ENCODE peak calls at places on chromosome 18, in eight cellular contexts. L is A549; E is CD8-positive, alpha-beta T cell; S is astrocyte; W is tibial nerve; Y is OCI-LY7; G is left ventricle myocardium inferior; J is neural progenitor cell. T is an unnamed sample.

GRCh38 chr18:74082476-74083070 is 65.1 kb downstream of the FBXO15 start:
- DNase-seq in L (peak; percentile 74), E (peak; percentile 60), S (peak; percentile 23), W (no peak), Y (peak; percentile 77), G (peak; percentile 28), J (peak; percentile 77), T (no peak)

GRCh38 chr18:52402814-52403213 is 62.8 kb downstream of the DCC start:
- DNase-seq in L (no peak), E (no peak), S (no peak), W (no peak), Y (no peak), G (no peak), J (no peak), T (no peak)

GRCh38 chr18:23964282-23965238 is 50.0 kb upstream of the TTC39C start:
- DNase-seq in L (peak; percentile 44), E (peak; percentile 64), S (no peak), W (no peak), Y (peak; percentile 34), G (no peak), J (no peak), T (no peak)

GRCh38 chr18:9918016-9918680 is 4.3 kb downstream of the VAPA start:
- DNase-seq in L (no peak), E (no peak), S (peak; percentile 41), W (no peak), Y (no peak), G (no peak), J (no peak), T (no peak)

GRCh38 chr18:63949068-63949737 is at the start of gene HMSD:
- DNase-seq in L (peak; percentile 40), E (peak; percentile 30), S (peak; percentile 26), W (peak; percentile 15), Y (no peak), G (peak; percentile 52), J (peak; percentile 84), T (peak; percentile 69)

GRCh38 chr18:50091495-50092249 is 103.3 kb downstream of the MYO5B start:
- DNase-seq in L (no peak), E (no peak), S (peak; percentile 14), W (no peak), Y (no peak), G (no peak), J (no peak), T (no peak)

GRCh38 chr18:24831871-24832665 is 371.6 kb downstream of the HRH4 start:
- DNase-seq in L (no peak), E (no peak), S (no peak), W (no peak), Y (no peak), G (no peak), J (peak; percentile 57), T (no peak)

GRCh38 chr18:69935319-69936190 is 12.1 kb downstream of the CD226 start:
- DNase-seq in L (no peak), E (peak; percentile 80), S (peak; percentile 39), W (no peak), Y (no peak), G (no peak), J (peak; percentile 45), T (no peak)

GRCh38 chr18:32373505-32373904 is 97.2 kb downstream of the GAREM1 start:
- DNase-seq in L (no peak), E (no peak), S (no peak), W (no peak), Y (no peak), G (no peak), J (no peak), T (no peak)

GRCh38 chr18:21484851-21485636 is 115.5 kb downstream of the ESCO1 start:
- DNase-seq in L (no peak), E (no peak), S (peak; percentile 35), W (no peak), Y (no peak), G (no peak), J (no peak), T (no peak)

GRCh38 chr18:62659698-62660097 is 55.6 kb upstream of the PHLPP1 start:
- DNase-seq in L (no peak), E (no peak), S (no peak), W (no peak), Y (peak; percentile 1), G (no peak), J (peak; percentile 12), T (no peak)
- TF ChIP-seq CTCF in L (no peak), E (no peak), S (no peak), W (no peak), Y (no peak), G (no peak), J (peak; percentile 8), T (no peak)

DNA sequence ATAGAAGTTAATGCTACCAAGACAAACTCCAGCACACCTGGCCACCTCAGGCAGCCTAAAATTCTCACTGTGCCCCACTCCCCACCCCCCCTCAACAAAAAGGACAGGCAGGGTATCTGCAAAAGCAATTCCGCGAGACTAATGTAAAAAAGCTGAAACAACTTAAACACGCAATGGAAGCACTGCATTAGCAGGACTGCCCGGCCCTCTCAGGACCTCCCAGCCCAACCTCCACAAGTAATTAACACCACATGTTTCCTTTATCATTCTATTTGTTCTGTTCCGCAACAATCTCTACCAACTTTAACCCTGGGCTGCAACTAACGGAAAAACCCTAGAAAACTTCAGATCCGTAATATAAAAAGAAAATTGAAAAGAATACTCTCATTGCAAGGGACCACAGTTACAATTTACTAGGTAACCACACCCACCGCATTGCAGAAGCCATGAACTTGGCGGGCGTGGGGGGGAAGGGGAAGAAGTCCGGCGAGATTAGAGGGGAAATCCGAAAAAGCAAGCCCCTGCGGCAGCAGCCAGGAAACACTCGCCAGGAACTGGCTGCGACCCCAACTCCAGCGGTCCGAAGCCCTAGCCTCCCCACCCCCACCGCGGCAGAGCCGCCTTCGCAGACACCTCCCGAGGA is 1.3 kb downstream of the EPB41L3 start:
- DNase-seq in L (no peak), E (no peak), S (no peak), W (no peak), Y (no peak), G (no peak), J (peak; percentile 51), T (no peak)
- H3K4me3 ChIP-seq in L (peak overlapping the region; percentile 37), E (no peak overlapping the region), S (peak overlapping the region; percentile 81), W (peak overlapping the region; percentile 78), Y (no peak overlapping the region), G (peak overlapping the region; percentile 69), J (peak overlapping the region; percentile 78), T (peak overlapping the region; percentile 79)

GRCh38 chr18:43247944-43248343 is 29.3 kb downstream of the SYT4 start:
- DNase-seq in L (no peak), E (no peak), S (no peak), W (no peak), Y (no peak), G (no peak), J (no peak), T (no peak)

DNA sequence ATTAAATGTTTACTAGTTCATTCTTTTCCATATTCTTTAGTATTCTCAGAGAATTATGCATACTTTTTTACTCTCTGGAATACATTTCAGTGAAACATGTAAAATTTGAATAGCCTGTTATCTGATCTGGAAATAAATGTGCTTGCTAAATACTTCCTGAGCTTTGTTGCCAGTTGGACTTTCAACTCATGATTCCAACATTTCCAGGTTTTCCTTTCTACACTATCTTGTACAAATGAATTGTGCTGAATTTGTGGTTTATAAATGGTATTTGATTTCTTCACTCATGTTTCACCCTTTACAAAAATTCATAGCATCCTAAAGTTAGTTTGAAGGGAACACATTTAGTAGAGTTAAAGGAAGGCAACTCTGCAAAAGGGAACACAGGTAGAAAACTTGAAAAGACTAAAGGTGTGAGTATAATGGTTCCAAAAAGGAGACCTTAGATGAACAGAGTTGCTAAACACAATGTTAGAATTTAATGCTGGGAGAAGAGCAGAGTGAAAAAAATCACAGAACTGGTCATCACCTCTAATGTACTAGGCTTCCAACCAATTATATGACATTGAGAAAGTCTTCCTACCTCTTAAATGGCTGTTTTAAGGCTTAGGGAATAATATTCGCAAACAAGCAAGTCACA is 28.6 kb downstream of the SYT4 start:
- DNase-seq in L (no peak), E (no peak), S (no peak), W (no peak), Y (no peak), G (no peak), J (no peak), T (no peak)
- H3K27ac ChIP-seq in L (no peak overlapping the region), E (no peak overlapping the region), S (no peak overlapping the region), W (no peak overlapping the region), Y (no peak overlapping the region), G (no peak overlapping the region), J (no peak overlapping the region), T (no peak overlapping the region)

GRCh38 chr18:47175283-47175894 is 775 bp downstream of the IER3IP1 start:
- DNase-seq in L (no peak), E (no peak), S (no peak), W (no peak), Y (no peak), G (no peak), J (peak; percentile 38), T (no peak)

GRCh38 chr18:47180765-47181164 is 4.6 kb upstream of the IER3IP1 start:
- DNase-seq in L (no peak), E (no peak), S (no peak), W (no peak), Y (peak; percentile 12), G (no peak), J (no peak), T (no peak)

GRCh38 chr18:47174545-47175116 is 1.5 kb downstream of the IER3IP1 start:
- DNase-seq in L (peak; percentile 10), E (no peak), S (no peak), W (no peak), Y (no peak), G (no peak), J (no peak), T (no peak)

GRCh38 chr18:47172476-47172875 is 3.7 kb downstream of the IER3IP1 start:
- DNase-seq in L (no peak), E (no peak), S (no peak), W (no peak), Y (no peak), G (no peak), J (no peak), T (no peak)

DNA sequence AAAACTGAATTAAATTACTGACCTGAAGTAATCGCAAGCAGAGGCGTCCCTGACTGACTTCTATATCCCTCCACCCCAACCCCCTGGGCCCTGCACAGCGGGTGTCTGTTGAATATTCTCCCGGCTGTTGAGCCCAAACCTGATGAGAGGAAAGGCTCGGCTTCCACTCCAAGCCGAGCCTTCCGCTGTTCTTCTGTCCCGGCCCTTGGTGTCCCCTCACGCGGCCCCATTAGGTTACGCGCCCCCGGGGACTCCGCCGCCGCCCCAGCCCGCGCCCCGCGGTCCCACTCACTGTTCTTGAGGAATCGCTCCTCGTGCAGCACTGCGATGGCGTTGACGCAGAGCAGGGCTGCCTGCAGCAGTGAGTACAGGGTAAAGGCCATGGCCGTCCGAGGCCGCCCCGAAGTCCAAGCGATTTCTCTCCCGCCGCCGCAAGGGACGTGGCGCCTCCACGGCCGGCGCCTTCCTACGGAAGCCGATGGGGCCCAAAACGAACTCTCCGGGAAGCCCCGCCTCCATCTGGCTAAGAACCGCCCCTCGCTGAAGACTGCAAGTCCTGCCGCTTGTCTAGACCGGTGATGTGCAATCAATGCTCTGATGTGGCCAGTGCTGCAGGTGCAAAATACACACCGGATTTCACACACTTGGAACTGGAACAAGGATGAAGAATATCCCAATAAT is at the start of gene IER3IP1:
- DNase-seq in L (peak; percentile 92), E (peak; percentile 89), S (peak; percentile 81), W (peak; percentile 73), Y (peak; percentile 81), G (peak; percentile 94), J (peak; percentile 93), T (peak; percentile 95)
- TF ChIP-seq CTCF in L (no peak), E (no peak), S (no peak), W (no peak), Y (peak; percentile 20), G (peak; percentile 47), J (peak; percentile 8), T (no peak)